ENCODE peak calls at places on chromosomes 12 and 14, in eight cellular contexts. S is uterus; E is colonic mucosa; T is BE2C; L is tibial artery; O is CD4-positive, CD25-positive, alpha-beta regulatory T cell; V is aorta; Q is fibroblast of lung. M is an unnamed sample.

GRCh38 chr12:105100998-105101397 is 6.5 kb upstream of the WASHC4 start:
- DNase-seq in S (no peak), E (no peak), T (no peak), L (no peak), O (no peak), V (no peak), Q (peak; percentile 63), M (peak; percentile 29)

GRCh38 chr12:3398196-3398789 is 92.7 kb upstream of the PRMT8 start:
- DNase-seq in S (no peak), E (no peak), T (no peak), L (no peak), O (no peak), V (no peak), Q (no peak), M (peak; percentile 16)

GRCh38 chr14:76918751-76919421 is 92.7 kb downstream of the LRRC74A start:
- DNase-seq in S (peak; percentile 98), E (peak; percentile 91), T (peak; percentile 87), L (peak; percentile 96), O (no peak), V (peak; percentile 98), Q (peak; percentile 99), M (peak; percentile 96)

GRCh38 chr12:53048780-53049401 is 974 bp upstream of the TNS2 start:
- DNase-seq in S (peak; percentile 85), E (peak; percentile 67), T (no peak), L (peak; percentile 85), O (no peak), V (peak; percentile 83), Q (peak; percentile 79), M (no peak)

GRCh38 chr12:75783093-75783877 is 248.3 kb downstream of the PHLDA1 start:
- DNase-seq in S (no peak), E (no peak), T (no peak), L (no peak), O (no peak), V (peak; percentile 84), Q (peak; percentile 53), M (peak; percentile 47)

GRCh38 chr14:70881549-70882174 is 25.6 kb upstream of the PCNX1 start:
- DNase-seq in S (no peak), E (no peak), T (no peak), L (no peak), O (no peak), V (no peak), Q (no peak), M (no peak)

GRCh38 chr12:68899251-68899771 is 33.7 kb downstream of the CPM start:
- DNase-seq in S (no peak), E (peak; percentile 74), T (no peak), L (peak; percentile 62), O (no peak), V (no peak), Q (peak; percentile 52), M (peak; percentile 60)

GRCh38 chr14:52266179-52266578 is 1.3 kb upstream of the PTGDR start:
- DNase-seq in S (peak; percentile 57), E (no peak), T (no peak), L (peak; percentile 75), O (no peak), V (no peak), Q (peak; percentile 76), M (peak; percentile 32)

GRCh38 chr12:45232771-45233372 is 17.0 kb downstream of the ANO6 start:
- DNase-seq in S (peak; percentile 54), E (no peak), T (peak; percentile 66), L (peak; percentile 52), O (no peak), V (no peak), Q (peak; percentile 92), M (peak; percentile 99)

GRCh38 chr12:99916555-99916954 is 68.2 kb downstream of the ANKS1B start:
- DNase-seq in S (no peak), E (no peak), T (no peak), L (no peak), O (no peak), V (no peak), Q (no peak), M (peak; percentile 51)

GRCh38 chr14:81437226-81437625 is 37.1 kb upstream of the STON2 start:
- DNase-seq in S (no peak), E (no peak), T (no peak), L (no peak), O (no peak), V (no peak), Q (no peak), M (no peak)

GRCh38 chr14:94030571-94030970 is 4.4 kb downstream of the OTUB2 start:
- DNase-seq in S (no peak), E (no peak), T (no peak), L (no peak), O (no peak), V (no peak), Q (no peak), M (no peak)

GRCh38 chr12:71152838-71153237 is 5.0 kb downstream of the TSPAN8 start:
- DNase-seq in S (no peak), E (no peak), T (no peak), L (no peak), O (no peak), V (no peak), Q (no peak), M (peak; percentile 78)

GRCh38 chr12:1503281-1503711 is 91.1 kb downstream of the FBXL14 start:
- DNase-seq in S (no peak), E (no peak), T (no peak), L (no peak), O (no peak), V (no peak), Q (no peak), M (no peak)

GRCh38 chr14:88599761-88600439 is 37.1 kb downstream of the ZC3H14 start:
- DNase-seq in S (no peak), E (no peak), T (no peak), L (no peak), O (peak; percentile 2), V (no peak), Q (no peak), M (no peak)

GRCh38 chr14:68167019-68167716 is 347.6 kb downstream of the RAD51B start:
- DNase-seq in S (no peak), E (no peak), T (no peak), L (no peak), O (no peak), V (no peak), Q (no peak), M (no peak)

GRCh38 chr12:85866929-85867776 is 6.9 kb upstream of the NTS start:
- DNase-seq in S (peak; percentile 31), E (peak; percentile 41), T (no peak), L (no peak), O (no peak), V (no peak), Q (peak; percentile 72), M (peak; percentile 71)

GRCh38 chr12:42097971-42098370 is 46.7 kb downstream of the GXYLT1 start:
- DNase-seq in S (no peak), E (no peak), T (no peak), L (no peak), O (peak; percentile 81), V (no peak), Q (no peak), M (no peak)

GRCh38 chr12:117967043-117967442 is 1.7 kb downstream of the KSR2 start:
- DNase-seq in S (no peak), E (no peak), T (no peak), L (no peak), O (no peak), V (no peak), Q (no peak), M (no peak)

GRCh38 chr14:105475916-105476845 is 1.6 kb downstream of the CRIP2 start:
- DNase-seq in S (peak; percentile 52), E (no peak), T (peak; percentile 76), L (peak; percentile 76), O (no peak), V (no peak), Q (peak; percentile 40), M (no peak)

DNA sequence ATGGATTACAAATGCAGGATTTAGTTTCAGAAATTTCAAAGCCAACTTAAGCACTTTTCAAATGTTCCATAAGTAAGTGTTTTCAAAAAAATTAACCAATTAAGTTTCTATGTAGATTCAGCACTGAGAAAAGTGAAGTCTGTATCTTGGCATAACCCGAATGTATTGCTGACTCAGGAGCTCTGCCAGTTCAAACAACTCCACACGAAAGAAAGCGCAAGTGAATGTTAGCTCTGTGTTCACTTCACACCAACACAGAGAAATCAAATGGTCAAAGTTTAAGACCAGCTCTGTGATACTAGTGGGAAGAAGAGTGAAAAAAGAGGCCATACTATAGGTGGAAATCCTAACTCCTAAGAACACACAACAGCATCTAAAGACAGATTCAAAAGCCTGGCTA is 233.3 kb downstream of the MED13L start:
- DNase-seq in S (no peak), E (no peak), T (no peak), L (no peak), O (no peak), V (no peak), Q (peak; percentile 31), M (no peak)
- H3K4me3 ChIP-seq in S (no peak overlapping the region), E (no peak overlapping the region), T (no peak overlapping the region), L (no peak overlapping the region), O (no peak overlapping the region), V (no peak overlapping the region), Q (no peak overlapping the region), M (no peak overlapping the region)

GRCh38 chr14:103503296-103503695 is 19.3 kb downstream of the CKB start:
- DNase-seq in S (peak; percentile 6), E (no peak), T (no peak), L (no peak), O (no peak), V (no peak), Q (no peak), M (no peak)
- H3K36me3 ChIP-seq in S (no peaks in the 10 kb centered on the region), E (peaks cover 27% of the 10 kb centered on the region), T (peaks cover 66% of the 10 kb centered on the region), L (peaks cover 60% of the 10 kb centered on the region), O (peaks cover 52% of the 10 kb centered on the region), V (peaks cover 8% of the 10 kb centered on the region), Q (peaks cover 34% of the 10 kb centered on the region), M (peaks cover 29% of the 10 kb centered on the region)

GRCh38 chr14:55470025-55470424 is 29.6 kb upstream of the TBPL2 start:
- DNase-seq in S (no peak), E (no peak), T (no peak), L (no peak), O (no peak), V (no peak), Q (no peak), M (no peak)
- H3K4me3 ChIP-seq in S (no peak overlapping the region), E (no peak overlapping the region), T (no peak overlapping the region), L (no peak overlapping the region), O (no peak overlapping the region), V (no peak overlapping the region), Q (no peak overlapping the region), M (no peak overlapping the region)

DNA sequence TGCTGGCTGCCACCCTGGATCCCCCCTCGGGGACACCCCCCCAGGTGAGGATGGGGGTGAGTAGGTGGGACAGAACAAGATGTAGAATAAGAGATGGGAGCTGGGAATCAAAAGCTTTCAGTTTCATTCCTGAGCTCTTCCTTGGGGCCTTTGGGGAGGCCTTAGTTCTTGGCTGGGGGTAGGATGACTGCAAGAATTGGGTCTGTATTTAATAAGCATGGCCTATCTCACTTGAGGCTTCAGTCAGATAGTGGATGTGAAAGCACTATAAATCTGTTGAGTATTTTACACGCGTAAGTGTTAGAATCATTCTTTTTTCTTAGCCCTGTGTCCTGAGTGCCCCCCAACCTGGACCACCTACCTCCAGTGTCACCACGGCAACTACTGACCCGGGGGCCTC is 4.6 kb downstream of the MBD6 start:
- DNase-seq in S (no peak), E (no peak), T (no peak), L (no peak), O (no peak), V (no peak), Q (no peak), M (no peak)
- H3K36me3 ChIP-seq in S (no peaks in the 10 kb centered on the region), E (peaks cover 25% of the 10 kb centered on the region), T (peaks cover 58% of the 10 kb centered on the region), L (peaks cover 81% of the 10 kb centered on the region), O (peaks cover 54% of the 10 kb centered on the region), V (peaks cover under 1% of the 10 kb centered on the region), Q (peaks cover 18% of the 10 kb centered on the region), M (peaks cover 40% of the 10 kb centered on the region)

GRCh38 chr12:40229690-40230651 is 5.2 kb downstream of the LRRK2 start:
- DNase-seq in S (no peak), E (no peak), T (no peak), L (no peak), O (no peak), V (no peak), Q (no peak), M (peak; percentile 49)
- H3K4me3 ChIP-seq in S (no peak overlapping the region), E (no peak overlapping the region), T (no peak overlapping the region), L (no peak overlapping the region), O (no peak overlapping the region), V (no peak overlapping the region), Q (no peak overlapping the region), M (no peak overlapping the region)

M was measured in bronchial epithelial cell.